ENCODE peak calls at places on chromosomes 6 and 20, in five cellular contexts. V is IMR-90; R is AG04450; C is stomach; N is effector memory CD4-positive, alpha-beta T cell. F is an unnamed sample.
A peak's percentile ranks its signal among the peaks of the same experiment; 100 is the strongest.

GRCh38 chr20:59777814-59778575 is 155.4 kb downstream of the SYCP2 start:
- DNase-seq in V (no peak), R (no peak), C (peak; percentile 20), N (no peak), F (no peak)

GRCh38 chr6:118712955-118713354 is 61.6 kb upstream of the CEP85L start:
- DNase-seq in V (peak; percentile 44), R (no peak), C (no peak), N (no peak), F (no peak)

GRCh38 chr6:72175936-72176335 is 289.6 kb downstream of the RIMS1 start:
- DNase-seq in V (peak; percentile 59), R (peak; percentile 21), C (no peak), N (no peak), F (no peak)

GRCh38 chr6:38871745-38872568 is 156.8 kb downstream of the DNAH8 start:
- DNase-seq in V (peak; percentile 36), R (peak; percentile 1), C (peak; percentile 61), N (peak; percentile 41), F (no peak)

GRCh38 chr6:26286168-26286854 is 78.7 kb upstream of the BTN3A2 start:
- DNase-seq in V (peak; percentile 68), R (no peak), C (peak; percentile 78), N (peak; percentile 67), F (no peak)

GRCh38 chr20:5642155-5642981 is 107.8 kb upstream of the SHLD1 start:
- DNase-seq in V (no peak), R (no peak), C (no peak), N (no peak), F (no peak)

GRCh38 chr20:23187759-23188158 is 101.6 kb upstream of the CD93 start:
- DNase-seq in V (no peak), R (no peak), C (peak; percentile 53), N (no peak), F (no peak)

GRCh38 chr6:8382434-8382833 is 52.9 kb downstream of the SLC35B3 start:
- DNase-seq in V (no peak), R (no peak), C (no peak), N (no peak), F (no peak)

GRCh38 chr20:21175433-21175832 is 49.6 kb downstream of the KIZ start:
- DNase-seq in V (no peak), R (no peak), C (no peak), N (no peak), F (no peak)

GRCh38 chr20:47551240-47551639 is 49.6 kb downstream of the NCOA3 start:
- DNase-seq in V (no peak), R (no peak), C (no peak), N (no peak), F (no peak)

GRCh38 chr20:37518606-37519507 is 2.2 kb upstream of the NNAT start:
- DNase-seq in V (no peak), R (no peak), C (peak; percentile 35), N (no peak), F (no peak)

GRCh38 chr6:167049275-167049674 is 50.1 kb downstream of the CEP43 start:
- DNase-seq in V (no peak), R (no peak), C (no peak), N (no peak), F (no peak)

GRCh38 chr6:44667668-44668390 is 280.3 kb downstream of the CDC5L start:
- DNase-seq in V (no peak), R (no peak), C (peak; percentile 39), N (peak; percentile 9), F (no peak)

GRCh38 chr6:44058617-44059358 is 68.5 kb downstream of the MRPL14 start:
- DNase-seq in V (peak; percentile 100), R (peak; percentile 97), C (peak; percentile 74), N (no peak), F (peak; percentile 96)

GRCh38 chr20:11853359-11853758 is 64.3 kb upstream of the BTBD3 start:
- DNase-seq in V (peak; percentile 52), R (no peak), C (no peak), N (no peak), F (no peak)

GRCh38 chr20:57266251-57267157 is at the start of gene BMP7:
- DNase-seq in V (no peak), R (no peak), C (no peak), N (no peak), F (no peak)

DNA sequence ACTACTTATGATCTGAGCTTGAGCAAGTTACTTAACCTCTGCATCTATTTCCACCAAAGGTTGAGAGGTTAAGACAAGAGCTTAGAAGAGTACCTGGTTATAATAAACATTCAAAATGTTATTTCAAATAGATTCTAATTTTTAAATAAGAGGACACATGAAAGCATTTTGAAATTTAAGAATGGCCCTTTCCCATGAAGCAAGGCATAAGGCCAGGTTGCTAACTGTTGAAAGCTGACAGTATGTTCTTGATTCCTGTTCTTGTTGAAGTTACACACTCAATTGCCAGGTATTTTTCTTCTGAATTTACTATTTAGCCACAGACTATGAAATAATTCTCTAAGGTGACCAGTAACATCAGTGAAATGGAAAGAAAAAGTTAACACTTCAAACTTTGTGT is 14.5 kb downstream of the C6orf62 start:
- DNase-seq in V (no peak), R (no peak), C (no peak), N (no peak), F (no peak)
- H3K27ac ChIP-seq in V (no peak overlapping the region), R (no peak overlapping the region), C (no peak overlapping the region), N (no peak overlapping the region), F (no peak overlapping the region)

GRCh38 chr20:53216478-53216855 is 244.3 kb downstream of the TSHZ2 start:
- DNase-seq in V (no peak), R (no peak), C (no peak), N (no peak), F (no peak)
- H3K27ac ChIP-seq in V (no peak overlapping the region), R (no peak overlapping the region), C (no peak overlapping the region), N (no peak overlapping the region), F (no peak overlapping the region)

GRCh38 chr20:32564440-32564839 is 20.7 kb downstream of the NOL4L start:
- DNase-seq in V (no peak), R (no peak), C (no peak), N (no peak), F (no peak)

GRCh38 chr20:32560482-32560988 is 24.6 kb downstream of the NOL4L start:
- DNase-seq in V (no peak), R (no peak), C (no peak), N (no peak), F (no peak)

GRCh38 chr20:32560989-32561830 is 23.9 kb downstream of the NOL4L start:
- DNase-seq in V (no peak), R (no peak), C (no peak), N (no peak), F (no peak)

GRCh38 chr20:32563311-32564272 is 21.5 kb downstream of the NOL4L start:
- DNase-seq in V (no peak), R (no peak), C (no peak), N (no peak), F (no peak)

GRCh38 chr20:32562495-32562911 is 22.6 kb downstream of the NOL4L start:
- DNase-seq in V (no peak), R (no peak), C (no peak), N (no peak), F (no peak)
- H3K27ac ChIP-seq in V (no peak overlapping the region), R (no peak overlapping the region), C (no peak overlapping the region), N (no peak overlapping the region), F (no peak overlapping the region)

GRCh38 chr20:53576586-53577318 is 16.9 kb downstream of the ZNF217 start:
- DNase-seq in V (no peak), R (no peak), C (no peak), N (no peak), F (no peak)

GRCh38 chr20:53575481-53576194 is 18.0 kb downstream of the ZNF217 start:
- DNase-seq in V (no peak), R (no peak), C (peak; percentile 23), N (no peak), F (no peak)

GRCh38 chr20:53574819-53575218 is 18.8 kb downstream of the ZNF217 start:
- DNase-seq in V (no peak), R (no peak), C (peak; percentile 0), N (no peak), F (no peak)

GRCh38 chr20:53574259-53574789 is 19.3 kb downstream of the ZNF217 start:
- DNase-seq in V (no peak), R (no peak), C (peak; percentile 16), N (no peak), F (no peak)

DNA sequence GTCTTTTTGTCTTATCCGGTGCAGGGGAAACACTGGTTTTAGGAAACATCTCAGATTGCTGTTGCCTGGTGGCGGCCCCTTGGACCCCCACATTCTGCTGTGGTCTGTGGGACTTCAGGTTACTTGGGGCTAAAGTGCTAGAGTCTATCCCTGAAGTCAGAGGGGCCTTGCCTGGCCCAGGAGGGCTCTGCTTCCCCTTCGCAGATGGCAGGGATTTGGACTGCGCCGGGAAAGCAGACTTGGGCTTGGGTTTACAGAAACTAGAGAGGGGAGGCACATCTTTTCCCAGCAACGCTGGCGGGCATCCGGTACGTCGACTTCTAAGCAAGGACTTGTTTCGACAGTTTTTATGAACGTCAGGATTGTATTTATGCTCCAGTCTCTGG is 17.5 kb downstream of the ZNF217 start:
- DNase-seq in V (no peak), R (no peak), C (peak; percentile 18), N (no peak), F (no peak)
- H3K27ac ChIP-seq in V (no peak overlapping the region), R (no peak overlapping the region), C (no peak overlapping the region), N (no peak overlapping the region), F (no peak overlapping the region)

GRCh38 chr6:148235446-148235845 is 107.2 kb upstream of the SASH1 start:
- DNase-seq in V (peak; percentile 70), R (no peak), C (no peak), N (no peak), F (peak; percentile 79)
- H3K27ac ChIP-seq in V (no peak overlapping the region), R (no peak overlapping the region), C (no peak overlapping the region), N (no peak overlapping the region), F (peak overlapping the region; percentile 65)

GRCh38 chr6:137746264-137746663 is 120.8 kb upstream of the TNFAIP3 start:
- DNase-seq in V (no peak), R (no peak), C (no peak), N (no peak), F (no peak)

GRCh38 chr6:137754366-137754765 is 112.7 kb upstream of the TNFAIP3 start:
- DNase-seq in V (no peak), R (no peak), C (no peak), N (no peak), F (no peak)

GRCh38 chr6:137751768-137752560 is 115.1 kb upstream of the TNFAIP3 start:
- DNase-seq in V (no peak), R (no peak), C (no peak), N (no peak), F (no peak)

GRCh38 chr6:137749595-137750215 is 117.4 kb upstream of the TNFAIP3 start:
- DNase-seq in V (peak; percentile 21), R (no peak), C (no peak), N (no peak), F (no peak)

GRCh38 chr6:137750284-137750683 is 116.8 kb upstream of the TNFAIP3 start:
- DNase-seq in V (no peak), R (no peak), C (no peak), N (no peak), F (no peak)
- H3K27ac ChIP-seq in V (no peak overlapping the region), R (no peak overlapping the region), C (no peak overlapping the region), N (no peak overlapping the region), F (peak overlapping the region; percentile 45)

F was measured in epithelial cell of prostate.